ENCODE peak calls at places on chromosomes 13 and 19, in ten cellular contexts. Q is OCI-LY7; I is CD4-positive, alpha-beta T cell; S is upper lobe of left lung; W is MM.1S; R is neural crest cell; Y is tibial artery; U is choroid plexus epithelial cell; V is GM23338; D is RWPE1. P is an unnamed sample.

GRCh38 chr13:106555631-106556328 is 12.2 kb downstream of the ARGLU1 start:
- DNase-seq in Q (no peak), I (no peak), S (no peak), W (no peak), R (no peak), Y (no peak), U (peak), V (no peak), D (no peak), P (no peak)

GRCh38 chr13:99310382-99311031 is 3.3 kb upstream of the GPR183 start:
- DNase-seq in Q (no peak), I (no peak), S (no peak), W (no peak), R (no peak), Y (no peak), U (peak), V (no peak), D (no peak), P (no peak)

GRCh38 chr13:24203726-24204295 is 43.3 kb downstream of the SPATA13 start:
- DNase-seq in Q (peak), I (no peak), S (no peak), W (peak), R (no peak), Y (no peak), U (peak), V (no peak), D (no peak), P (no peak)

GRCh38 chr19:11555246-11555645 is 3.8 kb downstream of the ELOF1 start:
- DNase-seq in Q (no peak), I (no peak), S (no peak), W (no peak), R (no peak), Y (no peak), U (no peak), V (no peak), D (no peak), P (no peak)

GRCh38 chr13:23631676-23632622 is 61.7 kb downstream of the TNFRSF19 start:
- DNase-seq in Q (no peak), I (no peak), S (no peak), W (no peak), R (no peak), Y (no peak), U (no peak), V (no peak), D (no peak), P (no peak)

GRCh38 chr13:23707674-23708073 is 137.5 kb downstream of the TNFRSF19 start:
- DNase-seq in Q (no peak), I (no peak), S (no peak), W (peak), R (no peak), Y (no peak), U (peak), V (no peak), D (no peak), P (no peak)

GRCh38 chr13:51364404-51365008 is 25.0 kb downstream of the SERPINE3 start:
- DNase-seq in Q (no peak), I (no peak), S (no peak), W (no peak), R (no peak), Y (no peak), U (peak), V (no peak), D (no peak), P (no peak)

GRCh38 chr19:32339988-32340874 is 5.2 kb upstream of the ZNF507 start:
- DNase-seq in Q (peak), I (peak), S (peak), W (peak), R (peak), Y (peak), U (peak), V (peak), D (peak), P (peak)

GRCh38 chr13:97028441-97029299 is 34.4 kb upstream of the OXGR1 start:
- DNase-seq in Q (peak), I (no peak), S (peak), W (peak), R (peak), Y (peak), U (peak), V (peak), D (peak), P (peak)

GRCh38 chr13:46182491-46182877 is 507 bp upstream of the LCP1 start:
- DNase-seq in Q (no peak), I (no peak), S (no peak), W (peak), R (no peak), Y (no peak), U (no peak), V (no peak), D (no peak), P (no peak)

GRCh38 chr19:27843861-27844260 is 1369.1 kb downstream of the UQCRFS1 start:
- DNase-seq in Q (no peak), I (no peak), S (no peak), W (no peak), R (no peak), Y (no peak), U (no peak), V (no peak), D (no peak), P (no peak)

GRCh38 chr19:6890938-6891337 is 3.6 kb downstream of the ADGRE1 start:
- DNase-seq in Q (no peak), I (no peak), S (no peak), W (no peak), R (no peak), Y (no peak), U (no peak), V (no peak), D (no peak), P (no peak)

GRCh38 chr13:90545070-90545840 is 802.2 kb upstream of the MIR17HG start:
- DNase-seq in Q (no peak), I (no peak), S (no peak), W (no peak), R (no peak), Y (no peak), U (peak), V (no peak), D (peak), P (no peak)

GRCh38 chr13:98035373-98035772 is 81.9 kb downstream of the IPO5 start:
- DNase-seq in Q (no peak), I (no peak), S (no peak), W (no peak), R (no peak), Y (no peak), U (no peak), V (no peak), D (no peak), P (no peak)

GRCh38 chr13:25222740-25223139 is 50.7 kb upstream of the AMER2 start:
- DNase-seq in Q (no peak), I (no peak), S (no peak), W (no peak), R (no peak), Y (no peak), U (no peak), V (no peak), D (no peak), P (no peak)

GRCh38 chr19:43759515-43759914 is 4.8 kb upstream of the SMG9 start:
- DNase-seq in Q (peak), I (no peak), S (no peak), W (no peak), R (no peak), Y (no peak), U (peak), V (peak), D (peak), P (no peak)

GRCh38 chr19:52231154-52231565 is 38.2 kb upstream of the ZNF766 start:
- DNase-seq in Q (no peak), I (no peak), S (no peak), W (no peak), R (no peak), Y (no peak), U (no peak), V (no peak), D (peak), P (no peak)

GRCh38 chr19:51372649-51373504 is at the start of gene NKG7:
- DNase-seq in Q (peak), I (peak), S (peak), W (no peak), R (no peak), Y (no peak), U (no peak), V (no peak), D (no peak), P (peak)

GRCh38 chr19:52200044-52200443 is 10.2 kb downstream of the PPP2R1A start:
- DNase-seq in Q (no peak), I (no peak), S (no peak), W (no peak), R (no peak), Y (peak), U (peak), V (no peak), D (peak), P (no peak)

GRCh38 chr13:48710160-48710559 is 56.4 kb downstream of the CYSLTR2 start:
- DNase-seq in Q (no peak), I (no peak), S (no peak), W (no peak), R (no peak), Y (no peak), U (no peak), V (no peak), D (no peak), P (no peak)

GRCh38 chr19:3950871-3951861 is 18.3 kb downstream of the NMRK2 start:
- DNase-seq in Q (no peak), I (no peak), S (no peak), W (no peak), R (no peak), Y (peak), U (no peak), V (no peak), D (no peak), P (no peak)

GRCh38 chr13:34993470-34993869 is 51.4 kb downstream of the NBEA start:
- DNase-seq in Q (no peak), I (no peak), S (no peak), W (no peak), R (no peak), Y (no peak), U (peak), V (no peak), D (no peak), P (no peak)

GRCh38 chr19:52991484-52991883 is 22.2 kb upstream of the ERVV-1 start:
- DNase-seq in Q (no peak), I (no peak), S (no peak), W (no peak), R (no peak), Y (no peak), U (peak), V (no peak), D (peak), P (no peak)

GRCh38 chr13:60617863-60618733 is 221.1 kb downstream of the TDRD3 start:
- DNase-seq in Q (no peak), I (no peak), S (no peak), W (no peak), R (no peak), Y (no peak), U (peak), V (peak), D (peak), P (no peak)

GRCh38 chr19:7450243-7451223 is 38.3 kb downstream of the PEX11G start:
- DNase-seq in Q (peak), I (no peak), S (no peak), W (peak), R (no peak), Y (no peak), U (peak), V (no peak), D (no peak), P (no peak)

GRCh38 chr13:27039171-27039701 is 132.4 kb downstream of the USP12 start:
- DNase-seq in Q (no peak), I (no peak), S (no peak), W (no peak), R (no peak), Y (no peak), U (no peak), V (no peak), D (no peak), P (no peak)

GRCh38 chr13:77918391-77919261 is at the start of gene EDNRB:
- DNase-seq in Q (no peak), I (no peak), S (peak), W (no peak), R (peak), Y (peak), U (peak), V (peak), D (peak), P (no peak)

GRCh38 chr13:113904411-113904810 is 40.5 kb upstream of the GAS6 start:
- DNase-seq in Q (no peak), I (no peak), S (peak), W (peak), R (no peak), Y (no peak), U (peak), V (peak), D (no peak), P (peak)

GRCh38 chr13:48531416-48532145 is 1.3 kb downstream of the RCBTB2 start:
- DNase-seq in Q (peak), I (no peak), S (no peak), W (peak), R (no peak), Y (no peak), U (no peak), V (no peak), D (no peak), P (no peak)

GRCh38 chr19:5354403-5354802 is 13.8 kb upstream of the PTPRS start:
- DNase-seq in Q (no peak), I (no peak), S (no peak), W (no peak), R (peak), Y (no peak), U (no peak), V (peak), D (no peak), P (no peak)
- TF ChIP-seq CTCF in Q (peak), I (no peak), S (no peak), W (peak), R (peak), Y (no peak), U (peak), V (peak), D (peak), P (no peak)

DNA sequence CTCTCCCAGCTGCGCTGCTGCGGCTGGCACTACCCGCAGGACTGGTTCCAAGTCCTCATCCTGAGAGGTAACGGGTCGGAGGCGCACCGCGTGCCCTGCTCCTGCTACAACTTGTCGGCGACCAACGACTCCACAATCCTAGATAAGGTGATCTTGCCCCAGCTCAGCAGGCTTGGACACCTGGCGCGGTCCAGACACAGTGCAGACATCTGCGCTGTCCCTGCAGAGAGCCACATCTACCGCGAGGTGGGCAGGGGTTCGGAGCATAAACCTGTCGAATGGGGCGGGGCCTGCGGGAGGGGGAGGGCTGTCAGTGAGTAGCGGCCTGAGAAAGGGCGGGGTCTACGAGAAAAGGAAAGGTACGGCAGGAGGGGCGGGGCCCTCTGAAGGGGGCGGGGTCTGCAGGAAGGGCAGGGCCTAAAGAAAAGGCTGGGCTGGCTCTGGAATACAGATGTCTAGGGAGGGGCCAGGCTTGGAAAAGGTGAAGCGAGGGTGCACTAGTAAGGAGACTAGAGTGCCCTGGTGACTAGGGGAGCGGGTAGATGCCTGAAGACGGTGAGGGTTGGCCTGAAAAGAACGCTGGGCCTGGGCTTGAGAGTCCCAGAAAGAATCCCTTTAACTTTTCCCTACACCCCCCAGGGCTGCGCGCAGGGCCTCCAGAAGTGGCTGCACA is 3.6 kb downstream of the CD37 start:
- DNase-seq in Q (peak), I (no peak), S (peak), W (no peak), R (peak), Y (peak), U (peak), V (peak), D (peak), P (no peak)
- TF ChIP-seq CTCF in Q (peak), I (no peak), S (peak), W (no peak), R (no peak), Y (no peak), U (no peak), V (no peak), D (no peak), P (no peak)

GRCh38 chr19:41999071-41999877 is 5.2 kb upstream of the ATP1A3 start:
- DNase-seq in Q (no peak), I (no peak), S (no peak), W (peak), R (no peak), Y (no peak), U (no peak), V (peak), D (no peak), P (no peak)

GRCh38 chr19:41997851-41998229 is 3.8 kb upstream of the ATP1A3 start:
- DNase-seq in Q (peak), I (no peak), S (no peak), W (no peak), R (no peak), Y (no peak), U (no peak), V (peak), D (no peak), P (no peak)

GRCh38 chr19:41998246-41999020 is 4.4 kb upstream of the ATP1A3 start:
- DNase-seq in Q (peak), I (no peak), S (peak), W (peak), R (peak), Y (no peak), U (peak), V (peak), D (peak), P (no peak)

GRCh38 chr19:41995959-41996797 is 2.1 kb upstream of the ATP1A3 start:
- DNase-seq in Q (peak), I (no peak), S (no peak), W (no peak), R (peak), Y (no peak), U (no peak), V (peak), D (no peak), P (no peak)

DNA sequence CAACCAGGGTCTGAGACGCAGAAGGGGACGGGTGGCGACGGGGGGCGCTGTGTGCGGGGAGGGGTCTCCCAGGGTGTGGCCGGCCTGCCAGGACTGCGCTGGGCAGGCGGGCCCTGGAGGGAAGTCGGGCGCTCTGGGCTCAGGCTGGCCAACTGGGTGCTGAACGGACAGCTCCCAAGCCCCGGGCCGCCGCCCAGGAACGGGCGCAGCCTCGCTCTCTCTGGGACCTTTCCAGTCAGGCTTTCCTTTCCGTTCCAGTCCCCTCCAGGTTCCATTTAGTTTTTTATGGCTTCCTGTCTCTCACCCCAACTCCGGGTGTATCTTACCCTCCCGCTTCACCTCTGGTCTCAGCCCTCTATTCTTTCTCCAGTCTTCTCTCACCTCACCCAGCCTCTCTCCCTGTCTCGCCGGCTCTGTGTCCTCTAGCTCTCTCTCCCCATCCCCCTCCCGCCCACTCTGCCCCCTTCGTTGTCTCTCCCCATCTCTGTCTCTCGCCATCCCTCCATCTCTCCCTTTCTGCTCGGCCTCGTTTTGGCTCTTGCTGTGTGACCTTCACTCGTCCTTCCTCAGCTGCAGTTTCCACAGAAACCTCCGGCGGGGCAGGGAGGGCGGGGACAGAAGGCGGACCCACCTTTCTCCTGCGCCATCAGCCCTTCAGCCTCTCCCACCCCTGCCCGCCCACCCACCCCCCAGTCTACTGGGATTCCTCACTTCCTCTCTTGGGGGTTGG is 3.3 kb upstream of the ATP1A3 start:
- DNase-seq in Q (peak), I (no peak), S (peak), W (peak), R (peak), Y (no peak), U (peak), V (peak), D (peak), P (peak)
- TF ChIP-seq CTCF in Q (no peak), I (no peak), S (no peak), W (no peak), R (no peak), Y (no peak), U (peak), V (no peak), D (no peak), P (no peak)

GRCh38 chr13:63455938-63456337 is 2040.3 kb upstream of the PCDH20 start:
- DNase-seq in Q (no peak), I (no peak), S (no peak), W (no peak), R (no peak), Y (no peak), U (peak), V (peak), D (no peak), P (no peak)
- TF ChIP-seq CTCF in Q (peak), I (no peak), S (no peak), W (no peak), R (peak), Y (no peak), U (peak), V (peak), D (peak), P (no peak)

GRCh38 chr13:93182406-93182805 is 44.2 kb upstream of the GPC6 start:
- DNase-seq in Q (no peak), I (no peak), S (no peak), W (no peak), R (no peak), Y (no peak), U (peak), V (no peak), D (no peak), P (no peak)

GRCh38 chr13:93180376-93180966 is 46.1 kb upstream of the GPC6 start:
- DNase-seq in Q (no peak), I (no peak), S (no peak), W (no peak), R (no peak), Y (no peak), U (peak), V (no peak), D (no peak), P (no peak)

DNA sequence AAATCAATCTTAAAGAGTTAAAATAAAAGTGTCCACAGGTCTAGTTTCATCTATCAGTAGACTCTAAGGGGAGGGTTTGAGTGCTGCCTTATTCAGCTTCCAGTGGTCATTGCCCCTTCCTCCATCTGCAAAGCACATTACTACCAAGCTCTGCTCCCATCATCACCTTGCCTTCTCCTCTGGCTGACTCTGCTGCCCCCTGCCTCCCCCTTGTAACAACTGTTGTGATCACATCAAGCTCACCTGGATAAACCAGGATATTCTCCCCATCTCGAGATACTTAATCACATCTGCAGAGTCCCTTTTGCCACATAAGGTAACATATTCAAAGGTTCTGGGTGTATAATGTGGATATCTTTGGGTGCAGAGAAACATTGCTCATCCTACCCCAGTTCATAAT is 43.3 kb upstream of the GPC6 start:
- DNase-seq in Q (no peak), I (no peak), S (no peak), W (no peak), R (no peak), Y (no peak), U (no peak), V (peak), D (no peak), P (no peak)
- TF ChIP-seq CTCF in Q (no peak), I (no peak), S (no peak), W (no peak), R (no peak), Y (no peak), U (no peak), V (peak), D (no peak), P (no peak)